ENCODE peak calls at places on chromosomes 13 and 19, in four cellular contexts. I, O, S and R are unnamed samples.

GRCh38 chr13:113845723-113846638 is 17.9 kb downstream of the GAS6 start:
- DNase-seq in I (no peak), O (no peak), S (no peak), R (no peak)

GRCh38 chr19:33134571-33135041 is 2.7 kb downstream of the WDR88 start:
- DNase-seq in I (peak), O (peak), S (no peak), R (no peak)

GRCh38 chr13:50531917-50532899 is 311.3 kb downstream of the DLEU7 start:
- DNase-seq in I (no peak), O (no peak), S (peak), R (no peak)

GRCh38 chr13:39887424-39887823 is 232.0 kb downstream of the COG6 start:
- DNase-seq in I (no peak), O (no peak), S (no peak), R (no peak)

GRCh38 chr13:67273001-67273400 is 42.9 kb upstream of the PCDH9 start:
- DNase-seq in I (no peak), O (no peak), S (peak), R (no peak)

GRCh38 chr19:1522838-1523237 is 1.0 kb upstream of the PLK5 start:
- DNase-seq in I (no peak), O (no peak), S (no peak), R (no peak)

GRCh38 chr19:45368737-45369340 is 1.5 kb downstream of the ERCC2 start:
- DNase-seq in I (no peak), O (peak), S (no peak), R (no peak)

GRCh38 chr19:32336259-32337111 is 8.9 kb upstream of the ZNF507 start:
- DNase-seq in I (no peak), O (no peak), S (no peak), R (no peak)

GRCh38 chr13:113006660-113007059 is 37.6 kb downstream of the MCF2L start:
- DNase-seq in I (no peak), O (no peak), S (no peak), R (no peak)

GRCh38 chr13:114077938-114078335 is 54.5 kb downstream of the RASA3 start:
- DNase-seq in I (no peak), O (peak), S (peak), R (no peak)

GRCh38 chr19:14433454-14434156 is 499 bp downstream of the PKN1 start:
- DNase-seq in I (no peak), O (peak), S (no peak), R (no peak)

GRCh38 chr19:18649371-18650047 is 12.7 kb downstream of the KLHL26 start:
- DNase-seq in I (no peak), O (peak), S (peak), R (no peak)

GRCh38 chr19:38340927-38341326 is 5.3 kb downstream of the CATSPERG start:
- DNase-seq in I (no peak), O (no peak), S (no peak), R (no peak)

GRCh38 chr13:95349267-95349666 is 48.0 kb upstream of the ABCC4 start:
- DNase-seq in I (no peak), O (no peak), S (peak), R (no peak)

GRCh38 chr13:105153626-105154025 is 1381.8 kb downstream of the EFNB2 start:
- DNase-seq in I (no peak), O (no peak), S (no peak), R (no peak)

GRCh38 chr13:37869756-37870488 is at the start of gene TRPC4:
- DNase-seq in I (no peak), O (peak), S (peak), R (no peak)

GRCh38 chr13:31334994-31335549 is 135.3 kb downstream of the B3GLCT start:
- DNase-seq in I (no peak), O (no peak), S (peak), R (no peak)

GRCh38 chr19:16325161-16325527 is 518 bp downstream of the KLF2 start:
- DNase-seq in I (no peak), O (peak), S (peak), R (no peak)

GRCh38 chr13:33931397-33931987 is 113.5 kb downstream of the RFC3 start:
- DNase-seq in I (no peak), O (peak), S (peak), R (no peak)

GRCh38 chr13:110575322-110576069 is 14.0 kb upstream of the RAB20 start:
- DNase-seq in I (no peak), O (peak), S (peak), R (no peak)

GRCh38 chr19:57803594-57804325 is 11.0 kb downstream of the ZNF552 start:
- DNase-seq in I (no peak), O (peak), S (peak), R (no peak)

GRCh38 chr13:23268441-23268840 is 87.7 kb downstream of the SGCG start:
- DNase-seq in I (no peak), O (no peak), S (no peak), R (no peak)

GRCh38 chr19:16373989-16374388 is 49.4 kb downstream of the KLF2 start:
- DNase-seq in I (no peak), O (no peak), S (no peak), R (no peak)

GRCh38 chr13:32894589-32895001 is 121.6 kb upstream of the KL start:
- DNase-seq in I (no peak), O (no peak), S (peak), R (no peak)

GRCh38 chr19:47610546-47610894 is 1.6 kb downstream of the BICRA start:
- DNase-seq in I (no peak), O (no peak), S (no peak), R (no peak)

GRCh38 chr19:7476941-7477494 is 11.8 kb downstream of the PEX11G start:
- DNase-seq in I (no peak), O (no peak), S (no peak), R (no peak)

GRCh38 chr19:52170863-52171320 is 529 bp downstream of the ZNF836 start:
- DNase-seq in I (no peak), O (peak), S (no peak), R (no peak)

GRCh38 chr13:30585748-30586262 is 31.9 kb upstream of the USPL1 start:
- DNase-seq in I (no peak), O (no peak), S (peak), R (no peak)

GRCh38 chr19:49149652-49150105 is 5.5 kb downstream of the HRC start:
- DNase-seq in I (no peak), O (peak), S (peak), R (no peak)

GRCh38 chr13:111153977-111154332 is 38.8 kb downstream of the ARHGEF7 start:
- DNase-seq in I (no peak), O (no peak), S (no peak), R (no peak)

GRCh38 chr13:54733639-54734038 is 1705.0 kb downstream of the OLFM4 start:
- DNase-seq in I (no peak), O (peak), S (no peak), R (no peak)

GRCh38 chr19:12035220-12036172 is at the start of gene ZNF433:
- DNase-seq in I (peak), O (peak), S (peak), R (no peak)

GRCh38 chr19:48639483-48640375 is 2.5 kb upstream of the DBP start:
- DNase-seq in I (no peak), O (no peak), S (no peak), R (no peak)